ENCODE peak calls at places on chromosomes 16 and 17, in eight cellular contexts. U is transverse colon; W is left lung; S is T-helper 1 cell; R is NCI-H1105 treated with DMSO at 0.1 percent for 48 hours; A is stimulated activated CD4-positive, alpha-beta T cell treated with anti-CD3 and anti-CD28 coated beads, Interleukin-4, amount 100 ng/mL, for 24 hours; K is naive thymus-derived CD8-positive, alpha-beta T cell; G is astrocyte. N is an unnamed sample.

GRCh38 chr17:75093543-75094158 is 5.9 kb downstream of the SLC16A5 start:
- DNase-seq in U (no peak), W (no peak), S (no peak), R (no peak), A (no peak), K (no peak), G (no peak), N (no peak)

GRCh38 chr17:333626-334396 is 18.8 kb downstream of the RPH3AL start:
- DNase-seq in U (peak), W (peak), S (no peak), R (no peak), A (no peak), K (no peak), G (peak), N (no peak)

GRCh38 chr17:59754547-59754946 is 47.1 kb downstream of the VMP1 start:
- DNase-seq in U (no peak), W (no peak), S (no peak), R (no peak), A (peak), K (no peak), G (peak), N (no peak)

GRCh38 chr16:2056681-2057407 is 9.1 kb downstream of the TSC2 start:
- DNase-seq in U (no peak), W (no peak), S (no peak), R (no peak), A (no peak), K (no peak), G (no peak), N (peak)

GRCh38 chr16:19948186-19949104 is 63.8 kb upstream of the GPRC5B start:
- DNase-seq in U (no peak), W (no peak), S (no peak), R (no peak), A (no peak), K (no peak), G (no peak), N (no peak)

GRCh38 chr17:30920282-30920681 is 1.5 kb upstream of the ADAP2 start:
- DNase-seq in U (no peak), W (no peak), S (no peak), R (no peak), A (no peak), K (no peak), G (no peak), N (no peak)

GRCh38 chr17:21194688-21195087 is 19.3 kb downstream of the TMEM11 start:
- DNase-seq in U (no peak), W (no peak), S (no peak), R (peak), A (no peak), K (no peak), G (no peak), N (no peak)

GRCh38 chr16:12120331-12120981 is 143.9 kb downstream of the SNX29 start:
- DNase-seq in U (peak), W (no peak), S (no peak), R (no peak), A (no peak), K (no peak), G (peak), N (no peak)

GRCh38 chr17:29070308-29070707 is 27.4 kb downstream of the PIPOX start:
- DNase-seq in U (no peak), W (no peak), S (no peak), R (no peak), A (no peak), K (no peak), G (no peak), N (no peak)

GRCh38 chr17:633641-634091 is 81.0 kb downstream of the VPS53 start:
- DNase-seq in U (no peak), W (peak), S (no peak), R (no peak), A (no peak), K (no peak), G (peak), N (no peak)

GRCh38 chr17:40291311-40291710 is 3.6 kb downstream of the CDC6 start:
- DNase-seq in U (no peak), W (no peak), S (no peak), R (no peak), A (no peak), K (no peak), G (no peak), N (no peak)